ENCODE peak calls at places on chromosome 2, in six cellular contexts. K, R, A, X, O and G are unnamed samples.

GRCh38 chr2:65491381-65491903 is 59.0 kb upstream of the SPRED2 start:
- DNase-seq in K (no peak), R (no peak), A (no peak), X (no peak), O (peak), G (peak)

GRCh38 chr2:177429688-177430325 is 37.2 kb downstream of the AGPS start:
- DNase-seq in K (peak), R (no peak), A (no peak), X (no peak), O (peak), G (peak)

GRCh38 chr2:188940171-188940570 is 34.0 kb upstream of the COL3A1 start:
- DNase-seq in K (no peak), R (no peak), A (no peak), X (no peak), O (peak), G (no peak)

GRCh38 chr2:231118122-231118942 is 6.5 kb downstream of the HTR2B start:
- DNase-seq in K (no peak), R (no peak), A (no peak), X (no peak), O (no peak), G (no peak)

GRCh38 chr2:227214622-227215041 is 50.2 kb downstream of the COL4A3 start:
- DNase-seq in K (no peak), R (no peak), A (no peak), X (no peak), O (peak), G (no peak)

GRCh38 chr2:17646096-17646554 is 105.6 kb downstream of the VSNL1 start:
- DNase-seq in K (peak), R (no peak), A (peak), X (peak), O (peak), G (peak)

GRCh38 chr2:54560146-54560881 is 104.2 kb downstream of the SPTBN1 start:
- DNase-seq in K (no peak), R (no peak), A (peak), X (peak), O (peak), G (peak)

GRCh38 chr2:160472839-160473251 is 20.8 kb downstream of the RBMS1 start:
- DNase-seq in K (no peak), R (no peak), A (peak), X (no peak), O (no peak), G (no peak)

GRCh38 chr2:237922641-237923361 is 44.0 kb upstream of the UBE2F start:
- DNase-seq in K (peak), R (no peak), A (peak), X (no peak), O (no peak), G (peak)
- H2AFZ ChIP-seq in K (peak), R (no peak), A (no peak), X (no peak), O (peak), G (no peak)

GRCh38 chr2:36453652-36454051 is 98.1 kb downstream of the CRIM1 start:
- DNase-seq in K (no peak), R (no peak), A (no peak), X (no peak), O (peak), G (no peak)
- H2AFZ ChIP-seq in K (no peak), R (no peak), A (no peak), X (no peak), O (no peak), G (no peak)

GRCh38 chr2:196967775-196968174 is 41.3 kb upstream of the PGAP1 start:
- DNase-seq in K (no peak), R (no peak), A (no peak), X (no peak), O (no peak), G (no peak)
- H2AFZ ChIP-seq in K (no peak), R (no peak), A (no peak), X (no peak), O (peak), G (no peak)

GRCh38 chr2:216839626-216840132 is 20.2 kb downstream of the TNP1 start:
- DNase-seq in K (no peak), R (no peak), A (no peak), X (no peak), O (no peak), G (no peak)
- H2AFZ ChIP-seq in K (no peak), R (no peak), A (no peak), X (no peak), O (no peak), G (no peak)

GRCh38 chr2:85823951-85824350 is 64.8 kb downstream of the ST3GAL5 start:
- DNase-seq in K (no peak), R (no peak), A (no peak), X (no peak), O (no peak), G (no peak)

GRCh38 chr2:85827879-85828569 is 60.8 kb downstream of the ST3GAL5 start:
- DNase-seq in K (no peak), R (peak), A (no peak), X (no peak), O (no peak), G (no peak)

GRCh38 chr2:85828725-85829124 is 60.1 kb downstream of the ST3GAL5 start:
- DNase-seq in K (no peak), R (no peak), A (no peak), X (no peak), O (no peak), G (no peak)

GRCh38 chr2:85830645-85831044 is 58.1 kb downstream of the ST3GAL5 start:
- DNase-seq in K (no peak), R (no peak), A (no peak), X (no peak), O (no peak), G (no peak)

GRCh38 chr2:85826990-85827878 is 61.6 kb downstream of the ST3GAL5 start:
- DNase-seq in K (no peak), R (peak), A (peak), X (peak), O (peak), G (peak)
- H2AFZ ChIP-seq in K (peak), R (no peak), A (peak), X (peak), O (peak), G (peak)

GRCh38 chr2:74585406-74586182 is 31.1 kb downstream of the DOK1 start:
- DNase-seq in K (no peak), R (no peak), A (no peak), X (no peak), O (no peak), G (no peak)

GRCh38 chr2:74587664-74588277 is 33.3 kb downstream of the DOK1 start:
- DNase-seq in K (no peak), R (peak), A (peak), X (peak), O (peak), G (peak)

GRCh38 chr2:74584088-74584645 is 29.6 kb downstream of the DOK1 start:
- DNase-seq in K (no peak), R (no peak), A (no peak), X (no peak), O (peak), G (no peak)

GRCh38 chr2:74581463-74581862 is 26.9 kb downstream of the DOK1 start:
- DNase-seq in K (no peak), R (no peak), A (no peak), X (no peak), O (no peak), G (no peak)

GRCh38 chr2:74583504-74583903 is 29.0 kb downstream of the DOK1 start:
- DNase-seq in K (no peak), R (no peak), A (no peak), X (no peak), O (peak), G (no peak)
- H2AFZ ChIP-seq in K (no peak), R (no peak), A (no peak), X (no peak), O (no peak), G (peak)

DNA sequence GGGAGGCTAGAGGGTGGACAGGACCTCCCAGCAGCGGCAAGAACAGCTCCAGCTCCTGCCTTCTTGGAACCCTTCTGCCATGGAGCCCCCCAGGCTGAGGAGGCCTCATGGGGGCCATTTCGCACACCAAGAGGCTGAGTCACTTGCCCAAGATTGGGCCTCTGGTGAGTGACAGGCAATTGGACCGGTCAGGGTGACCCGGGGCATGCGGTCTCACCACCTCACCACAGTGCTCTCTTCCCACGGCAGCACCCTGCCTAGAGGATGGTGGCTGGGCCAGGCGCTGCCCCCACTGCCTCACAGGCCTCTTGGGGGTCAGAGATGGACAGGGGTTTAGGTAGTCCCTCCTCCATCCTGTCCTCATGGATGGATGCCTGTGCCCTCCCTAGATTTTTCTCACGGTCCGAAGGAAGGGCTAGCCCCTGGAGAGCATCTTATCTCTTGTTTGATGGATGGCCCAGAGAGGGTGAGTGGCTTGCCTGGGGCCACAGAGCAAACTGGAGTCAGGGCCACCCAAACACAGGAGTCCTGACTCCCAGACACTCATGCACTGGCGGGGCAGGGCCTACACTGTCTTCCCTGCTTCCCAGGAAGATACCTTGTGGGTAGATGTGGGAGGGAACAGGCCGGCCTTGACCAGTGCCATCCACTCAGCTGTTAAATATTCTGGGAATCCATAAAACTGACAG is 119.2 kb downstream of the INHBB start:
- DNase-seq in K (no peak), R (no peak), A (no peak), X (no peak), O (no peak), G (no peak)
- H2AFZ ChIP-seq in K (no peak), R (no peak), A (no peak), X (no peak), O (no peak), G (no peak)

DNA sequence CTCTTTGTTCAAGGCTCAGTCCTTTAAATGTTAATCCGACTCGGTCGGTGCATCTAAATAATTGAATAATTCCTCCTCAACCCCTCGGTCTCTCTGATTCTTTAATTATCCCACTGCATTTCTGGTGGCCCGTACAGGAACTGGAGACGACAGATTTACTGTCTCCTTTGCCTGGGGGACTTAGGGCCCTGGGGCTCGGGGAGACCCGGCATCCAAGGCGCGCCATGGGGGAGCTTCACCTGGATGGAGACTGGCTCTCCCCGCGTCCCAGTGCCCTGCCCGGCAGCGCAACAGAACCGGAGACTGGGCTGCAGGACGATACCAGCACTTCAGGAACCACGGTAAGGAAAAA is 47.7 kb upstream of the SELENOI start:
- DNase-seq in K (no peak), R (no peak), A (no peak), X (no peak), O (no peak), G (no peak)
- H2AFZ ChIP-seq in K (peak), R (no peak), A (peak), X (peak), O (peak), G (peak)

GRCh38 chr2:150409196-150409595 is 78.3 kb downstream of the RND3 start:
- DNase-seq in K (no peak), R (no peak), A (no peak), X (no peak), O (no peak), G (no peak)
- H2AFZ ChIP-seq in K (no peak), R (no peak), A (no peak), X (no peak), O (no peak), G (no peak)